ENCODE peak calls at places on chromosomes 11 and 22, in four cellular contexts. N is PC-9, E is coronary artery, K is SK-N-SH. V is an unnamed sample.

GRCh38 chr11:16989554-16989953 is 24.7 kb downstream of the PLEKHA7 start:
- DNase-seq in N (no peak), E (no peak), K (no peak), V (no peak)

GRCh38 chr22:22709719-22710445 is 65.5 kb downstream of the GGTLC2 start:
- DNase-seq in N (no peak), E (peak; percentile 35), K (no peak), V (no peak)

GRCh38 chr11:62012451-62013265 is 45.2 kb upstream of the FTH1 start:
- DNase-seq in N (peak; percentile 77), E (no peak), K (no peak), V (peak; percentile 70)

GRCh38 chr11:129055196-129055595 is 112.5 kb upstream of the TP53AIP1 start:
- DNase-seq in N (no peak), E (no peak), K (no peak), V (no peak)

GRCh38 chr11:102666331-102666957 is 39.1 kb downstream of the MMP27 start:
- DNase-seq in N (peak; percentile 22), E (no peak), K (peak; percentile 34), V (no peak)

GRCh38 chr22:40009231-40009769 is 14.5 kb downstream of the FAM83F start:
- DNase-seq in N (peak; percentile 76), E (no peak), K (no peak), V (no peak)

GRCh38 chr11:34091825-34092224 is 13.6 kb upstream of the NAT10 start:
- DNase-seq in N (no peak), E (no peak), K (no peak), V (no peak)

GRCh38 chr11:134503104-134503503 is 91.1 kb upstream of the B3GAT1 start:
- DNase-seq in N (no peak), E (no peak), K (no peak), V (no peak)

GRCh38 chr22:31082606-31083376 is 1.7 kb downstream of the SMTN start:
- DNase-seq in N (peak; percentile 65), E (peak; percentile 90), K (peak; percentile 58), V (peak; percentile 44)

GRCh38 chr11:128361451-128362020 is 225.8 kb downstream of the ETS1 start:
- DNase-seq in N (no peak), E (no peak), K (no peak), V (no peak)

GRCh38 chr11:32991898-32992297 is 23.8 kb upstream of the DEPDC7 start:
- DNase-seq in N (no peak), E (no peak), K (no peak), V (no peak)

GRCh38 chr11:122703541-122704272 is 48.2 kb downstream of the UBASH3B start:
- DNase-seq in N (peak; percentile 88), E (no peak), K (no peak), V (peak; percentile 98)

GRCh38 chr11:34266987-34267386 is 90.8 kb downstream of the ABTB2 start:
- DNase-seq in N (no peak), E (no peak), K (no peak), V (no peak)

GRCh38 chr11:119891392-119891791 is 162.4 kb upstream of the NECTIN1 start:
- DNase-seq in N (no peak), E (no peak), K (peak; percentile 74), V (no peak)

GRCh38 chr11:47035108-47035507 is 98.5 kb downstream of the CSTPP1 start:
- DNase-seq in N (no peak), E (no peak), K (no peak), V (no peak)

GRCh38 chr11:33692013-33692504 is 8.6 kb downstream of the C11orf91 start:
- DNase-seq in N (peak; percentile 77), E (peak; percentile 85), K (no peak), V (peak; percentile 91)

GRCh38 chr22:33111491-33111890 is 53.3 kb upstream of the SYN3 start:
- DNase-seq in N (no peak), E (no peak), K (no peak), V (peak; percentile 50)

GRCh38 chr11:78168539-78169477 is 19.6 kb downstream of the KCTD21 start:
- DNase-seq in N (no peak), E (peak; percentile 99), K (peak; percentile 75), V (no peak)

GRCh38 chr11:78166832-78167469 is 21.5 kb downstream of the KCTD21 start:
- DNase-seq in N (no peak), E (no peak), K (no peak), V (no peak)

GRCh38 chr11:78171951-78172350 is 16.5 kb downstream of the KCTD21 start:
- DNase-seq in N (no peak), E (no peak), K (no peak), V (no peak)

GRCh38 chr11:78170874-78171549 is 17.4 kb downstream of the KCTD21 start:
- DNase-seq in N (no peak), E (no peak), K (no peak), V (no peak)

DNA sequence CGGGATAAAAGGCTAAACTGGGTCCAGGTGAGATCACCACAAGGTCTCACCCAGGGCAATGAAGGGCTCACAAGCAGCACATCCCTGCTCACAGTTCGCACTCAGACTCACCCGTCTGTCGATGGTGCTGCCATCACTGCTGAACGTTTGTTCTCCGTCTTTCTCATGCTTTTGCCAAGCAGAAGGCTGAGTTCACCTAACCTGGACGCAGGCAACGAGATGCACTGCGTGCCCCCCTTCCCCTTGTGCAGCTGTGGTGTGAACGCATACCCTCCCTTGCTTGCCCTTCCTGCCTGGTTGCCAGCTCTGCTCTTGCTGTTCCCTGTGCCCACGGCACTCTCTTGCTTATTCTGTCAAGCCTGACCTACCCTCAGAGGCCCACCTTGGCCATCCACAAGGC is 18.0 kb downstream of the KCTD21 start:
- DNase-seq in N (no peak), E (no peak), K (no peak), V (no peak)
- H3K27ac ChIP-seq in N (no peak overlapping the region), E (peak overlapping the region; percentile 89), K (no peak overlapping the region), V (no peak overlapping the region)

DNA sequence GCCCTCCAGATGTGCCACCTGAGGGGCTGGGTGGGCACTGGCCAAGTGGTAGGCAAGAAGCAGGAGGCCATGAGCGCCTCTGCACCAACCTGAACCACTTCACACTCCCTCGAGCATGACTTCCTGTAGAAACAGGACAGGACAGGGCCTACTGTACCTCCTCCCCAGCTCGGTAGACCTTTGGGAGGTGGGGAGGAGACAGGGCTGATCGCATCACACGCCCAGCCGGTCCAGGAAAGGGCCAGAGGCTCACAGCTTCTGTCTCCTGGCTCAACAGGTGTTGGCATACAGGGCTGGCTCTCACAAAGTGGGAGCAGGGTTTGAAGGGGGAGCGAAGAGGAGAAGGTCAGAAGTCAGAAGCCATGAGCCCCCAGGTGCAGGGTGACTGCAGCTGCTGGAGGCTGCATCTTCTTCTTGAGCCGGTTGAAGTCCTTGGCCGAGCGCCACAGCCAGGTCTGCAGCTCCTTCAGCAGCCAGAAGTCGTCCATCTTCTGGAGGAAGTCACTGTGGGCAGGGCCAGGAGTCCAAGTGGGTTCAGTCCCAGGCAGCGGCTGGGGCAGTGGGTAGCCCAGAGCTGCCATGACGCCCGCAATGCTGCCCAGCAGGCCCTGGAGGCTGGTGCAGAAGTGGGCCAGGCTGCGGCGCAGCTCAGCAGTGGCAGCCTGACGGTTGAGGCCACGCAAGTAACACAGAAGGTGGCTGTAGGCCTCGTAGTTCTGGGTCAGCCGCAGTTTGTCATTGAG is 8.4 kb downstream of the CLCF1 start:
- DNase-seq in N (no peak), E (no peak), K (no peak), V (no peak)
- H3K27ac ChIP-seq in N (no peak overlapping the region), E (no peak overlapping the region), K (no peak overlapping the region), V (no peak overlapping the region)

DNA sequence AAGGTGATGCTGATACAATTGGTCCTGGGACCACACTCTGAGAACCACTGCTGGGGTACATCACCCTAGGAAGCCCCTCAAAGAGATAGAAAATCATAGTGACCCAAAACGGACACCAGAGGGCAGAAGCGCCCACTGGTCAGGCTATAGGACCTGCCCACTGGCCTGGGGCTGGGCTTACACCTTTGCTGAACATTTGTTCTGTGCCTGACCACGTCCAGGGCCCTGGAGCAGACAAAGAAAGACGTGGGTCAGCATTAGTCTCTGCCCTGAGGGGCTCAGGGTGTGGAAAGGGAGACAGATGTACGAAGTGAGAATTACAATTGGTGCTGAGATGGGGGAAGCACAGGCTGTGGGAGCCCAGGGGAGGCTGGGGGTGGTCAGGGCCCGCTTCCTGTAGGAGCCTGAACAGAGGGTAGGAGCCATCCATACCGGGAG is 14.4 kb upstream of the SERPINH1 start:
- DNase-seq in N (peak; percentile 72), E (no peak), K (peak; percentile 88), V (peak; percentile 67)
- H3K27ac ChIP-seq in N (no peak overlapping the region), E (no peak overlapping the region), K (no peak overlapping the region), V (no peak overlapping the region)

GRCh38 chr11:69449320-69450063 is 32.0 kb upstream of the LINC01488 start:
- DNase-seq in N (peak; percentile 55), E (peak; percentile 87), K (peak; percentile 90), V (peak; percentile 73)

GRCh38 chr11:69450064-69450856 is 31.2 kb upstream of the LINC01488 start:
- DNase-seq in N (no peak), E (no peak), K (no peak), V (no peak)

GRCh38 chr11:69450857-69451220 is 30.6 kb upstream of the LINC01488 start:
- DNase-seq in N (no peak), E (no peak), K (no peak), V (no peak)

GRCh38 chr11:69447786-69448185 is 33.7 kb upstream of the LINC01488 start:
- DNase-seq in N (peak; percentile 63), E (no peak), K (no peak), V (no peak)

DNA sequence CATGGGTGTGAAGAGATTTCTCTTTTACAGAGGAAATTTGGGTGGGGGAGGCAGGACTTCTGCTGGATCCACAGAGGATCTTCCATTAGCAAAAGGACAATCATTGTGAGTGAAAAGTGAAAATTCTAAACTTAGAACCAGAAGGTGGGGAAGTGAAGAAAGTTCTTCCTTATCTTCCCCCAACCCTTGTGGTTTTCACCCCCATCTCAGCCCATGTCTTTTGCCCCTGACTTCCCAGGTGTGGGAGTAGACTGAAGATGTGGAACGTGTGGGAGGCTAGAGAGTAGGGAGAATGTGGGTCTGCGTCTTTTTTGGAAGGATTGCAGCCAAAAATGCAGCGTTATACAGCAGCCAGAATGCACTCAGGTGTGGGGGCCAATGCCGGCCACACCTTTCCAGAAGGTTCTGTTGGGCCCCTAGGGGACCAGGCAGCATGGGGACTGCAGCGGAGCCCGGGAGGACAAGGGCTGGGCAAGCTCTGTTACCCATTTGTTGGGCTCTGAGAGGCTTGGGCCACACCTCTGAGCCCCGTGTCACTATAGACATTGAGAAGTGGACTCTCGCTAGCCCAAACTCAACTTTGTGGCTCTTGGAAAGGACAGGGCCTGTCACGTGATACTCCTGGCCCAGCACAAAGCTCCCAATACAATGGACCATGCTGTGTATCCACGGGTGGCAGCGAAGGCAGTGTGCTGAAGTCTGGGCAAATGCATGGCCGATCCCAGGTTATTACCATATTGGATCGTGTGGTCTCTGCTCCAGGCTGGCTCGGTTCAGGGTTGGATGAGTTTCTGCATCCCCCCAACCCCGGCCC is 32.8 kb upstream of the LINC01488 start:
- DNase-seq in N (no peak), E (no peak), K (no peak), V (no peak)
- H3K27ac ChIP-seq in N (no peak overlapping the region), E (no peak overlapping the region), K (no peak overlapping the region), V (no peak overlapping the region)

DNA sequence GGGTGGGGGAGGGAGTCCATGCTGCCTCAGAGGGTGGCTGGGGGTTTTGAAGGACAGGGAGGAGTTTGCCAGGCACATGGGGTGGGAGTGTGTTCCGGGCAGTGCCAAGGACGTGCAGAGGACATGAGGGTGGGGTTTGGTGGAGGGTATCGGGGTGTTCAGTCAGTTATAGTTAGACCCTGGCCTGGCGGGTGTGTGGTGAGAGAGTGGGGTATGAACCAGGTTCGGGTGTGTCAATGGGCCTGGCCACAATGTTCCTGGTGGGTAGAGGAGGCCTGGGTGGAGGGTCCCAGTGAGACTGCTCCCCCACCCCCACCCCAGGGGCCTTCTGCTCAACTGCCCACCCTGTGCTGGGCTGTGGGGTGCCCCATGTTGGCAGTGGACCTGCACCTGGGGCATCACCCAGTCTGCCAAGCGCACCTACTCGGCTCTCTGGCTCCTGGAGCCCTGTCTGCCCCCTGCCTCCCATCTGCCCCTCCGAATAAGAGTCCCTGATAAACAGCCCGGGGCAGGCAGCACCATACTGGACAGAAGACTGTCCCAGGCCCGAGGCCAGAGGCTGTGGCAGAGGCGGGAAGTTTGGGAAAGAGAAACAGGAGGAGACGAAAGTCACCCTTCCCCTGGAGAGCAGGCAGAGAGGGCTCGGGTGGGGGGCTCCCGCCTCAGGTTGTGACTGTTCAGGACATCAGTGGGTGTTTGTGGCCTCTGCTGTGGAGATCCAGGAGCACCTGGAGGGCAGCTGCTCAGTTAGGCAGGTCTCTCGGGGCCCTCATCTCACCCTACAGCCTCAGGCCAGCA is 4.1 kb downstream of the PIM3 start:
- DNase-seq in N (no peak), E (peak; percentile 73), K (peak; percentile 10), V (no peak)
- H3K27ac ChIP-seq in N (no peak overlapping the region), E (peak overlapping the region; percentile 3), K (no peak overlapping the region), V (peak overlapping the region; percentile 4)

V was measured in trophoblast cell.